ENCODE peak calls at places on chromosomes 5 and 9, in eight cellular contexts. U is fibroblast of pulmonary artery; T is GM23338; M is lower lobe of right lung; J is CD4-positive, CD25-positive, alpha-beta regulatory T cell; W is NT2/D1; N is CD8-positive, alpha-beta memory T cell; X is tibial artery. L is an unnamed sample.
A peak's percentile ranks its signal among the peaks of the same experiment; 100 is the strongest.

GRCh38 chr9:35519697-35520403 is 29.9 kb downstream of the RUSC2 start:
- DNase-seq in N (no peak), J (no peak), W (no peak), M (no peak), T (no peak), U (no peak), X (no peak), L (no peak)

GRCh38 chr5:13946111-13946510 is 1.6 kb upstream of the DNAH5 start:
- DNase-seq in J (no peak), T (no peak), W (no peak), N (no peak), X (no peak), U (no peak), M (no peak), L (no peak)

GRCh38 chr5:107277485-107278040 is 393.2 kb downstream of the EFNA5 start:
- DNase-seq in T (no peak), M (no peak), W (no peak), X (no peak), U (no peak), J (no peak), N (no peak), L (no peak)

GRCh38 chr5:108687599-108688220 is 60.0 kb upstream of the FER start:
- DNase-seq in W (no peak), T (peak; percentile 32), U (peak; percentile 18), M (no peak), J (no peak), N (no peak), X (peak; percentile 31), L (no peak)

GRCh38 chr5:133904641-133905040 is 63.8 kb downstream of the C5orf15 start:
- DNase-seq in X (no peak), W (no peak), N (no peak), M (no peak), T (no peak), J (no peak), U (no peak), L (no peak)

GRCh38 chr5:31396611-31397295 is 135.1 kb downstream of the DROSHA start:
- DNase-seq in X (no peak), J (no peak), T (no peak), N (no peak), U (no peak), M (no peak), W (no peak), L (no peak)

GRCh38 chr5:92885950-92886349 is 695.1 kb downstream of the NR2F1-AS1 start:
- DNase-seq in U (no peak), N (no peak), T (peak; percentile 69), W (peak; percentile 23), J (no peak), M (no peak), X (no peak), L (peak; percentile 40)

GRCh38 chr9:29750062-29750461 is 2176.8 kb upstream of the C9orf72 start:
- DNase-seq in T (no peak), W (no peak), U (peak; percentile 77), N (no peak), M (no peak), X (no peak), J (no peak), L (no peak)

GRCh38 chr5:161258438-161258837 is 288.1 kb downstream of the GABRB2 start:
- DNase-seq in W (no peak), N (no peak), X (no peak), M (no peak), J (no peak), T (no peak), U (no peak), L (no peak)

GRCh38 chr5:132132138-132132537 is 58.5 kb downstream of the CSF2 start:
- DNase-seq in J (no peak), U (peak; percentile 8), N (no peak), X (no peak), W (no peak), M (no peak), T (no peak), L (no peak)

GRCh38 chr5:93691997-93692396 is 49.4 kb downstream of the POU5F2 start:
- DNase-seq in M (no peak), J (no peak), W (no peak), X (no peak), N (no peak), U (no peak), T (no peak), L (no peak)

GRCh38 chr5:172866802-172867748 is 33.0 kb downstream of the ERGIC1 start:
- DNase-seq in N (no peak), M (no peak), J (no peak), T (peak; percentile 53), X (peak; percentile 81), W (no peak), U (no peak), L (no peak)

GRCh38 chr9:114805670-114806551 is at the start of gene TNFSF15:
- DNase-seq in X (peak; percentile 19), W (peak; percentile 25), T (peak; percentile 50), N (no peak), U (no peak), J (no peak), M (peak; percentile 70), L (no peak)

GRCh38 chr5:73528248-73528647 is 30.0 kb downstream of the BTF3 start:
- DNase-seq in X (no peak), N (no peak), M (no peak), T (no peak), U (no peak), W (no peak), J (no peak), L (no peak)

GRCh38 chr9:18366184-18366583 is 107.8 kb upstream of the ADAMTSL1 start:
- DNase-seq in N (no peak), M (no peak), T (no peak), J (no peak), U (no peak), W (no peak), X (no peak), L (no peak)

GRCh38 chr5:38373733-38374132 is 115.4 kb downstream of the EGFLAM start:
- DNase-seq in U (peak; percentile 58), N (no peak), W (no peak), T (no peak), M (no peak), X (no peak), J (no peak), L (no peak)

GRCh38 chr5:136197462-136198142 is 4.6 kb upstream of the SMIM32 start:
- DNase-seq in M (no peak), X (no peak), N (no peak), T (no peak), U (no peak), W (no peak), J (no peak), L (no peak)

GRCh38 chr5:168334161-168335094 is 43.0 kb downstream of the WWC1 start:
- DNase-seq in N (no peak), T (peak; percentile 97), X (no peak), W (peak; percentile 90), U (peak; percentile 36), M (no peak), J (no peak), L (peak; percentile 36)

GRCh38 chr9:91954841-91955471 is 4.9 kb upstream of the ROR2 start:
- DNase-seq in X (no peak), N (no peak), W (no peak), T (peak; percentile 93), J (no peak), M (no peak), U (peak; percentile 76), L (peak; percentile 60)

GRCh38 chr5:143355710-143356109 is 47.8 kb downstream of the NR3C1 start:
- DNase-seq in J (peak; percentile 52), U (peak; percentile 96), X (peak; percentile 61), W (peak; percentile 8), M (no peak), T (no peak), N (peak; percentile 81), L (no peak)
- H3K4me3 ChIP-seq in J (peak overlapping the region; percentile 35), U (no peak overlapping the region), X (no peak overlapping the region), W (no peak overlapping the region), M (no peak overlapping the region), T (no peak overlapping the region), N (no peak overlapping the region), L (no peak overlapping the region)

DNA sequence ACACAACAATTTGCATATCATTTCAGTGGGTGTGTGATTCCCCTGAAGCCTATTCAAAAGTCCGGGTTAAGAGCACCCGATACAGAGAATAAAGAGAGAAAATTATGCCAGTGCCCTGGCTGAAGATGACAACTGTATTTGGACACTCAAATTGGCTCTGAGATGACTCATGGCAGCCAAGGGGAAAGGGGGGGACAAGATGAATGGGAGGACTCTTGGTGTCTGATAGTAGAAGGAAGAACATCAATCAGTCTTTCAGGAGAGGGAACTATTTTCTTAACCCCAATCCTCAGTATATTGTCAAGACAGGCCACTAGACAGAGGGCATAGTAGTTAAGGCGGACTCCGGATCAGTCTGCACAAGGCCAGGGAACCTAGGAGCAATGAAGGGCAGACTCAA is 6.1 kb downstream of the TMOD1 start:
- DNase-seq in N (no peak), T (no peak), J (no peak), W (no peak), U (no peak), X (no peak), M (no peak), L (no peak)
- H3K4me3 ChIP-seq in N (no peak overlapping the region), T (no peak overlapping the region), J (no peak overlapping the region), W (no peak overlapping the region), U (no peak overlapping the region), X (no peak overlapping the region), M (no peak overlapping the region), L (no peak overlapping the region)

DNA sequence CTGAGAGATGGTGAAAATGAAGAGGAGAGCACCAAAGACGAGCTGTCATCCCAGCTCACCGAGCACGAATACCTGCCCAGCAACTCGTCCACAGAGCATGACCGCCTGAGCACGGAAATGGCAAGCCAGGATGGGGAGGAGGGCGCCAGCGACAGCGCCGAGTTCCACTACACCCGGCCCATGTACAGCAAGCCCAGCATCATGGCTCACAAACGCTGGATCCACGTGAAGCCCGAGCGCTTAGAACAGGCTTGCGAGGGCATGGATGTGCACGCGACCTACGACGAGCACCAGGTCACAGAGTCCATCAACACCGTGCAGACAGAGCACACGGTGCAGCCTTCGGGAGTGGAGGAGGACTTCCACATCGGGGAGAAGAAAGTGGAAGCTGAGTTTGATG is 27.4 kb upstream of the ZBTB34 start:
- DNase-seq in X (no peak), W (no peak), J (no peak), U (no peak), N (no peak), M (no peak), T (no peak), L (no peak)
- H3K4me3 ChIP-seq in X (no peak overlapping the region), W (no peak overlapping the region), J (no peak overlapping the region), U (no peak overlapping the region), N (no peak overlapping the region), M (no peak overlapping the region), T (no peak overlapping the region), L (peak overlapping the region; percentile 48)

GRCh38 chr9:129665814-129666511 is 516 bp downstream of the PRRX2 start:
- DNase-seq in J (no peak), M (no peak), W (no peak), N (no peak), X (no peak), U (no peak), T (peak; percentile 66), L (no peak)
- H3K4me3 ChIP-seq in J (no peak overlapping the region), M (peak overlapping the region; percentile 47), W (peak overlapping the region; percentile 62), N (no peak overlapping the region), X (peak overlapping the region; percentile 62), U (no peak overlapping the region), T (peak overlapping the region; percentile 72), L (peak overlapping the region; percentile 77)

L was measured in neuronal stem cell.